ENCODE peak calls at places on chromosomes 3 and 15, in seven cellular contexts. K, D, T, C, O, G and M are unnamed samples.

GRCh38 chr3:43996379-43997301 is 245.0 kb upstream of the TOPAZ1 start:
- DNase-seq in K (peak; percentile 58), D (peak; percentile 58), T (peak; percentile 59), C (no peak), O (no peak), G (peak; percentile 35), M (no peak)

GRCh38 chr3:48877671-48878070 is 21.0 kb downstream of the SLC25A20 start:
- DNase-seq in K (no peak), D (no peak), T (peak; percentile 34), C (no peak), O (no peak), G (no peak), M (no peak)

GRCh38 chr3:54756330-54756731 is 171.5 kb downstream of the LRTM1 start:
- DNase-seq in K (no peak), D (no peak), T (peak; percentile 74), C (no peak), O (peak; percentile 42), G (no peak), M (no peak)

GRCh38 chr3:31079691-31080090 is 185.2 kb upstream of the GADL1 start:
- DNase-seq in K (no peak), D (no peak), T (no peak), C (no peak), O (no peak), G (no peak), M (no peak)

GRCh38 chr15:69357773-69358765 is 56.1 kb upstream of the KIF23 start:
- DNase-seq in K (peak; percentile 34), D (no peak), T (peak; percentile 19), C (no peak), O (no peak), G (peak; percentile 47), M (no peak)

GRCh38 chr3:174051191-174051590 is 653.6 kb downstream of the NLGN1 start:
- DNase-seq in K (no peak), D (no peak), T (no peak), C (no peak), O (no peak), G (no peak), M (no peak)

GRCh38 chr3:32154180-32154579 is 47.8 kb downstream of the GPD1L start:
- DNase-seq in K (peak; percentile 37), D (peak; percentile 28), T (peak; percentile 16), C (no peak), O (no peak), G (peak; percentile 30), M (no peak)

GRCh38 chr3:147680820-147681488 is 271.8 kb downstream of the ZIC1 start:
- DNase-seq in K (no peak), D (no peak), T (peak; percentile 6), C (no peak), O (no peak), G (no peak), M (no peak)

GRCh38 chr3:68067314-68067713 is 412.9 kb upstream of the SUCLG2 start:
- DNase-seq in K (no peak), D (no peak), T (no peak), C (no peak), O (no peak), G (no peak), M (no peak)

GRCh38 chr3:139935866-139936817 is 1.2 kb downstream of the CLSTN2 start:
- DNase-seq in K (peak; percentile 47), D (peak; percentile 41), T (peak; percentile 3), C (no peak), O (no peak), G (peak; percentile 20), M (no peak)

GRCh38 chr3:134796313-134797079 is 1.4 kb downstream of the EPHB1 start:
- DNase-seq in K (peak; percentile 60), D (peak; percentile 50), T (peak; percentile 14), C (no peak), O (no peak), G (peak; percentile 36), M (no peak)

GRCh38 chr3:16864610-16865313 is 20.0 kb upstream of the PLCL2 start:
- DNase-seq in K (no peak), D (no peak), T (peak; percentile 79), C (no peak), O (no peak), G (no peak), M (no peak)

GRCh38 chr3:54882114-54882833 is 45.6 kb downstream of the LRTM1 start:
- DNase-seq in K (no peak), D (no peak), T (peak; percentile 96), C (no peak), O (peak; percentile 95), G (no peak), M (no peak)

GRCh38 chr3:36790765-36791164 is 26.4 kb upstream of the DCLK3 start:
- DNase-seq in K (no peak), D (no peak), T (no peak), C (no peak), O (no peak), G (no peak), M (no peak)

GRCh38 chr3:53109190-53109589 is 21.0 kb downstream of the RFT1 start:
- DNase-seq in K (no peak), D (no peak), T (peak; percentile 83), C (no peak), O (no peak), G (no peak), M (no peak)

GRCh38 chr3:113214917-113215595 is 3.7 kb downstream of the BOC start:
- DNase-seq in K (no peak), D (no peak), T (no peak), C (no peak), O (peak; percentile 20), G (no peak), M (no peak)

GRCh38 chr15:50484781-50485180 is 60.6 kb downstream of the USP8 start:
- DNase-seq in K (no peak), D (no peak), T (no peak), C (no peak), O (no peak), G (no peak), M (no peak)

GRCh38 chr3:146517684-146518435 is 26.5 kb downstream of the PLSCR1 start:
- DNase-seq in K (no peak), D (no peak), T (no peak), C (no peak), O (no peak), G (no peak), M (peak; percentile 62)

GRCh38 chr15:90862964-90863721 is 5.2 kb upstream of the FURIN start:
- DNase-seq in K (no peak), D (no peak), T (peak; percentile 35), C (no peak), O (no peak), G (no peak), M (no peak)

GRCh38 chr3:179715582-179715981 is 62.7 kb downstream of the USP13 start:
- DNase-seq in K (no peak), D (no peak), T (no peak), C (no peak), O (no peak), G (no peak), M (no peak)

GRCh38 chr3:82506204-82506603 is 744.8 kb upstream of the GBE1 start:
- DNase-seq in K (no peak), D (no peak), T (no peak), C (no peak), O (no peak), G (no peak), M (no peak)

GRCh38 chr3:129461461-129462146 is 21.6 kb downstream of the IFT122 start:
- DNase-seq in K (no peak), D (no peak), T (peak; percentile 74), C (no peak), O (no peak), G (no peak), M (no peak)

GRCh38 chr15:31488437-31489204 is 162.0 kb downstream of the KLF13 start:
- DNase-seq in K (peak; percentile 53), D (peak; percentile 48), T (peak; percentile 96), C (no peak), O (peak; percentile 74), G (peak; percentile 47), M (no peak)

GRCh38 chr15:87961851-87962816 is 294.4 kb downstream of the NTRK3 start:
- DNase-seq in K (no peak), D (peak; percentile 39), T (no peak), C (no peak), O (no peak), G (no peak), M (no peak)

GRCh38 chr3:188581365-188581764 is 427.4 kb downstream of the LPP start:
- DNase-seq in K (no peak), D (no peak), T (no peak), C (no peak), O (no peak), G (no peak), M (no peak)

GRCh38 chr3:29282431-29283296 is 1.8 kb downstream of the RBMS3 start:
- DNase-seq in K (no peak), D (no peak), T (peak; percentile 76), C (no peak), O (no peak), G (no peak), M (no peak)

GRCh38 chr3:136772709-136773108 is 20.5 kb upstream of the STAG1 start:
- DNase-seq in K (no peak), D (no peak), T (peak; percentile 34), C (no peak), O (no peak), G (no peak), M (no peak)

GRCh38 chr15:76253851-76254440 is 57.3 kb downstream of the ETFA start:
- DNase-seq in K (no peak), D (no peak), T (no peak), C (no peak), O (no peak), G (no peak), M (no peak)

GRCh38 chr3:185151101-185151958 is 1.5 kb downstream of the C3orf70 start:
- DNase-seq in K (no peak), D (no peak), T (peak; percentile 32), C (no peak), O (no peak), G (no peak), M (no peak)

GRCh38 chr15:58641660-58642059 is 107.8 kb downstream of the ADAM10 start:
- DNase-seq in K (no peak), D (no peak), T (no peak), C (no peak), O (no peak), G (no peak), M (no peak)